ENCODE peak calls at places on chromosomes 6 and 20, in six cellular contexts. S, R, F, X, N and I are unnamed samples.

GRCh38 chr20:20021835-20022234 is 4.7 kb downstream of the NAA20 start:
- DNase-seq in S (no peak), R (no peak), F (no peak), X (no peak), N (no peak), I (no peak)

GRCh38 chr20:64165866-64166600 is 1.8 kb downstream of the MYT1 start:
- DNase-seq in S (no peak), R (no peak), F (no peak), X (no peak), N (no peak), I (no peak)

GRCh38 chr6:43286456-43286994 is 11.5 kb upstream of the SLC22A7 start:
- DNase-seq in S (no peak), R (no peak), F (no peak), X (no peak), N (no peak), I (no peak)

GRCh38 chr6:107614828-107615227 is 124.9 kb downstream of the SOBP start:
- DNase-seq in S (no peak), R (no peak), F (no peak), X (no peak), N (no peak), I (no peak)

GRCh38 chr20:46142124-46142523 is 24.0 kb downstream of the CD40 start:
- DNase-seq in S (no peak), R (no peak), F (no peak), X (no peak), N (no peak), I (no peak)

GRCh38 chr20:23150304-23151007 is 64.3 kb upstream of the CD93 start:
- DNase-seq in S (no peak), R (no peak), F (no peak), X (no peak), N (no peak), I (no peak)

GRCh38 chr6:13390658-13391057 is 62.3 kb upstream of the TBC1D7 start:
- DNase-seq in S (no peak), R (no peak), F (no peak), X (no peak), N (no peak), I (no peak)

GRCh38 chr6:130928993-130929678 is 101.9 kb downstream of the SMLR1 start:
- DNase-seq in S (no peak), R (no peak), F (no peak), X (no peak), N (no peak), I (no peak)

GRCh38 chr6:170208651-170209353 is 82.1 kb downstream of the DLL1 start:
- DNase-seq in S (no peak), R (no peak), F (no peak), X (no peak), N (no peak), I (no peak)

GRCh38 chr6:137677714-137678113 is 183.5 kb upstream of the OLIG3 start:
- DNase-seq in S (no peak), R (no peak), F (no peak), X (no peak), N (no peak), I (no peak)

GRCh38 chr6:22622390-22622789 is 53.0 kb downstream of the HDGFL1 start:
- DNase-seq in S (no peak), R (no peak), F (no peak), X (no peak), N (no peak), I (no peak)

GRCh38 chr6:112018619-112019416 is 35.1 kb upstream of the CCN6 start:
- DNase-seq in S (peak), R (no peak), F (no peak), X (no peak), N (no peak), I (no peak)

GRCh38 chr20:45087814-45088213 is 13.1 kb downstream of the KCNS1 start:
- DNase-seq in S (no peak), R (no peak), F (no peak), X (no peak), N (no peak), I (no peak)

DNA sequence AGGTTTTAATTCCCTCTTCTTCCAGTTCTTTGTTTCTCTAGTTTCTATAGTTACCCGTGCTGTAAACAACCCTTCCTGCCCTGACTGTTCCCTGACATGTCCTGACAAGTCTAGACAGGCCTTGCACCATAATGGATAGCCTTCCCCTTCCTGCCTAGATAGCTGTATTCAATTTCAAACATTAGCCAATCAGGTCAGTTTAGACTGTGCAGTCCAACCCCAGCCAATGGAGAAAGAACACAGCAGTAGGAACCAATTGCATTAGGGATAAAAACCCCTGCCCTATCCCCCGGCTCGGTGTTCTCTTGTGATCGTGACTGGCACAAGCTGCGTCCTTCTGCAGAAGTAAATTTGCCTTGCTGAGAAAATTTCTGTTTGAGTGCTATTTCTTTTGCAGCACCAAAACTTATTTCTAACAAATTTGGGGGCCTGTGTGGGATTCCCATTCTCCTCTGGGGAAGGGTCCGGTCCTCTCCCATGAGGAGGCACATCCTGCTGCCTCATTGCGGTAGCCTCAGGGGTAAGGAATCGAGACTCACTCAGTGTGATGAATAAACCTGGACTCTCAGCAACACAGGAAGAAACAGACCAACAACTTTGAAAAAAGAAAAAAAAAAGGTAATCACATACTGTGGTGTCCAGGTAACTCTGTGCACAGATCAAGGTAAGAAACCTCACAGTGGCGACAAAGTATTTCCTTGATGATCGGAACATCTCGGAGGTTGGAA is 248.7 kb upstream of the ECI2 start:
- DNase-seq in S (no peak), R (no peak), F (no peak), X (no peak), N (no peak), I (no peak)
- TF ChIP-seq ATF3 in S (no peak), R (no peak), F (no peak), X (no peak), N (no peak), I (no peak)

GRCh38 chr6:46511320-46511719 is 20.1 kb upstream of the RCAN2 start:
- DNase-seq in S (no peak), R (no peak), F (no peak), X (no peak), N (no peak), I (no peak)

GRCh38 chr6:46507426-46507825 is 16.2 kb upstream of the RCAN2 start:
- DNase-seq in S (no peak), R (no peak), F (no peak), X (no peak), N (no peak), I (no peak)

GRCh38 chr6:46509981-46510510 is 18.8 kb upstream of the RCAN2 start:
- DNase-seq in S (no peak), R (no peak), F (no peak), X (no peak), N (no peak), I (no peak)

GRCh38 chr6:46510656-46511055 is 19.4 kb upstream of the RCAN2 start:
- DNase-seq in S (no peak), R (no peak), F (no peak), X (no peak), N (no peak), I (no peak)

GRCh38 chr6:46509063-46509462 is 17.8 kb upstream of the RCAN2 start:
- DNase-seq in S (no peak), R (no peak), F (no peak), X (no peak), N (no peak), I (no peak)
- TF ChIP-seq ATF3 in S (no peak), R (no peak), F (no peak), X (no peak), N (no peak), I (no peak)

DNA sequence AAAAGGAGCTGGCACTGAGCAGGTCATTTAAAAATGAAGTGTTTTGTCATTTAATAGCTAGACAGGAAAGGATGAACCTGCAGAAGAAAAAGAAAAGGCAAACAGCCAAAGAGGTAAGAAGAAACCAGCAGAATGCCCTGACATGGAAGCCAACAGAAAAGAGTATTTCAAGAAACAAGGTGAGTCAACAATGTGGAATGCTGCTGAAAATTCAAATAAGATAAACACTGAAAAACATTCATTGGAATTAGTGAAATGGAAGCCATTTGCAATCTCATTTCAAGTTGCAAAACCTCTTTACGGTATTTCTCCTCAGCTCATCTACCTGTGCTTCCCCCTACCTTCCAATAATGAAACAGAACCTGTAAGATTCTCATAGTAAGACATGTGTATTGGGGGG is 59.6 kb downstream of the RWDD2A start:
- DNase-seq in S (no peak), R (no peak), F (no peak), X (no peak), N (no peak), I (no peak)
- TF ChIP-seq ATF3 in S (no peak), R (no peak), F (no peak), X (no peak), N (no peak), I (no peak)

GRCh38 chr6:27157461-27158315 is 89.8 kb upstream of the PRSS16 start:
- DNase-seq in S (peak), R (peak), F (peak), X (no peak), N (peak), I (peak)
- TF ChIP-seq ATF3 in S (no peak), R (peak), F (peak), X (no peak), N (no peak), I (no peak)

GRCh38 chr6:69771158-69771906 is 25.5 kb downstream of the LMBRD1 start:
- DNase-seq in S (no peak), R (no peak), F (peak), X (no peak), N (no peak), I (no peak)
- TF ChIP-seq ATF3 in S (no peak), R (no peak), F (no peak), X (no peak), N (no peak), I (no peak)

GRCh38 chr6:161367472-161367871 is 93.6 kb upstream of the AGPAT4 start:
- DNase-seq in S (peak), R (no peak), F (no peak), X (no peak), N (no peak), I (no peak)
- TF ChIP-seq ATF3 in S (no peak), R (no peak), F (no peak), X (no peak), N (no peak), I (no peak)

DNA sequence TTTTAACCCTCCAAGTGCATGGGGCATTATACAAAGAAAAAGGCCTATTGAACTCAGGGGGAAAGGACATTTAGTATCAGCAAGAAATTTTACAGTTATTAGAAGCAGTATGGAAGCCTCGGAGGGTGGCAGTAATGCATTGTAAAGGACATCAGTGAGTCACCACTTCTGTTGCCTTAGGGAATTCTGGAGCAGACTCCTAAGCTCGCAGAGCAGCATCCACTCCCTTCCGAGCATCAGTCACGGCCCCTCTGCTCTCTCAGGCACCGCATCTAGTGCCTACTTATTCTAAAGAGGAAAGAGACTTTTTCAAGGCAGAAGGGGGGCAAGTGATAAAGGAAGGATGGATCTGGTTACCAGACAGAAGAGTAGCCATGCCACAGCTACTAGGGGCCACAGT is 296.5 kb downstream of the RNGTT start:
- DNase-seq in S (no peak), R (no peak), F (no peak), X (no peak), N (no peak), I (no peak)
- TF ChIP-seq ATF3 in S (no peak), R (no peak), F (no peak), X (no peak), N (no peak), I (no peak)

DNA sequence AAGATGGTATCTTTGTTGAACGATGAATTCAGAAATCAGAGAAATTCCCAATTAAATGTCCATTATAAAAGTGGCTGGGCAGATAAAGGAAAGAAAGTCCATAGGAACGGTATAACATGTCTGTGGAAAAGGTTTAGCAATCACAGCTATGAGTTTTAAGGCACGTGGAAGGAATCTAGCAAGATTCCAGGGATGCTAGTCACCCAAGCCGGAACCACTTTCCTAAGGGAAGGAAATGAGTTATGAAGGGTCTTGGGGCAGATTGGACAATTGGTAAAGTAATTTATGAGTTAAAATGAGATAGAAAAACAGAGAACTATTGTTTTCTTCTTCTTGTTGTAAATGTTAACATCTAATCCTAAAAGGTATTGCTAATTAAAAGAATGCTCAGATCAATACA is 384.8 kb downstream of the ADGRB3 start:
- DNase-seq in S (no peak), R (no peak), F (no peak), X (no peak), N (no peak), I (no peak)
- TF ChIP-seq ATF3 in S (no peak), R (no peak), F (no peak), X (no peak), N (no peak), I (no peak)

GRCh38 chr6:40436685-40437604 is 150.2 kb downstream of the LRFN2 start:
- DNase-seq in S (no peak), R (no peak), F (no peak), X (no peak), N (no peak), I (no peak)
- TF ChIP-seq ATF3 in S (no peak), R (no peak), F (no peak), X (no peak), N (no peak), I (no peak)